ENCODE peak calls at places on chromosomes 11 and 22, in five cellular contexts. One of them, this sample, is unnamed.

GRCh38 chr11:134554106-134554505 is 142.1 kb upstream of the B3GAT1 start:
- DNase-seq in NCI-H1694: no peak
- DNase-seq in trophoblast cell: no peak
- DNase-seq in EH: no peak
- DNase-seq in AG09309: no peak
- DNase-seq in this sample: no peak

GRCh38 chr22:30296851-30297250 is 7.5 kb upstream of the CASTOR1 start:
- DNase-seq in AG09309: no peak
- DNase-seq in NCI-H1694: no peak
- DNase-seq in EH: no peak
- DNase-seq in trophoblast cell: no peak
- DNase-seq in this sample: no peak

GRCh38 chr11:118870396-118871343 is 13.0 kb upstream of the CXCR5 start:
- DNase-seq in EH: peak
- DNase-seq in NCI-H1694: no peak
- DNase-seq in AG09309: no peak
- DNase-seq in trophoblast cell: no peak
- DNase-seq in this sample: no peak

GRCh38 chr11:57763568-57763967 is 2.0 kb downstream of the CTNND1 start:
- DNase-seq in trophoblast cell: peak
- DNase-seq in AG09309: no peak
- DNase-seq in EH: peak
- DNase-seq in NCI-H1694: no peak
- DNase-seq in this sample: peak

GRCh38 chr11:111417011-111417765 is 38.1 kb upstream of the POU2AF1 start:
- DNase-seq in AG09309: no peak
- DNase-seq in NCI-H1694: no peak
- DNase-seq in trophoblast cell: no peak
- DNase-seq in EH: no peak
- DNase-seq in this sample: peak

GRCh38 chr11:120658071-120658423 is 146.5 kb downstream of the GRIK4 start:
- DNase-seq in EH: no peak
- DNase-seq in trophoblast cell: no peak
- DNase-seq in NCI-H1694: no peak
- DNase-seq in AG09309: no peak
- DNase-seq in this sample: no peak

GRCh38 chr11:123702137-123702536 is 39.3 kb downstream of the ZNF202 start:
- DNase-seq in trophoblast cell: no peak
- DNase-seq in AG09309: no peak
- DNase-seq in NCI-H1694: no peak
- DNase-seq in EH: no peak
- DNase-seq in this sample: peak

GRCh38 chr11:27557223-27557622 is 50.7 kb upstream of the LIN7C start:
- DNase-seq in trophoblast cell: peak
- DNase-seq in NCI-H1694: no peak
- DNase-seq in AG09309: no peak
- DNase-seq in EH: peak
- DNase-seq in this sample: peak